ENCODE peak calls at places on chromosomes 16 and 17, in ten cellular contexts. P is A549, R is heart left ventricle, A is aorta, D is thyroid gland, J is Peyer's patch, F is mammary epithelial cell, W is GM23248, T is keratinocyte, B is heart right ventricle. U is an unnamed sample.

GRCh38 chr16:51151435-51151950 is 423 bp upstream of the SALL1 start:
- DNase-seq in J (no peak), W (peak), B (peak), F (no peak), P (no peak), A (no peak), T (no peak), R (peak), D (peak), U (no peak)

GRCh38 chr17:15744885-15745284 is 12.8 kb downstream of the TBC1D26 start:
- DNase-seq in W (no peak), J (no peak), T (no peak), F (no peak), D (peak), R (no peak), A (no peak), B (no peak), P (no peak), U (no peak)

GRCh38 chr17:60959011-60959410 is 281.4 kb downstream of the BCAS3 start:
- DNase-seq in P (no peak), T (no peak), R (no peak), D (no peak), W (no peak), F (no peak), B (no peak), J (no peak), A (no peak), U (no peak)

GRCh38 chr16:80631581-80631980 is 90.8 kb downstream of the DYNLRB2 start:
- DNase-seq in D (no peak), P (no peak), A (no peak), B (no peak), W (peak), T (no peak), J (no peak), R (no peak), F (no peak), U (no peak)

GRCh38 chr17:56880133-56880532 is 33.7 kb downstream of the TRIM25 start:
- DNase-seq in F (no peak), R (no peak), A (no peak), D (no peak), T (no peak), J (no peak), B (no peak), W (no peak), P (no peak), U (no peak)

GRCh38 chr16:55539488-55539887 is 27.0 kb upstream of the CAPNS2 start:
- DNase-seq in D (no peak), W (peak), F (no peak), T (no peak), A (no peak), B (no peak), P (no peak), J (no peak), R (no peak), U (no peak)

GRCh38 chr17:5047446-5047845 is 12.2 kb upstream of the SLC52A1 start:
- DNase-seq in W (no peak), J (no peak), P (no peak), F (no peak), T (no peak), A (no peak), D (no peak), R (no peak), B (no peak), U (no peak)

GRCh38 chr17:11150946-11151345 is 90.1 kb upstream of the SHISA6 start:
- DNase-seq in J (no peak), T (no peak), R (no peak), P (no peak), A (no peak), B (no peak), D (no peak), F (no peak), W (no peak), U (no peak)

GRCh38 chr17:57679356-57679755 is 65.7 kb downstream of the CCDC182 start:
- DNase-seq in D (no peak), J (no peak), F (no peak), R (no peak), B (no peak), A (peak), T (no peak), W (no peak), P (no peak), U (no peak)

GRCh38 chr17:27667656-27668487 is 36.9 kb downstream of the LGALS9 start:
- DNase-seq in W (no peak), J (peak), A (no peak), F (no peak), D (no peak), R (no peak), P (no peak), T (no peak), B (no peak), U (no peak)

GRCh38 chr16:79707867-79708266 is 107.3 kb upstream of the MAF start:
- DNase-seq in D (peak), B (peak), T (no peak), F (peak), P (no peak), A (peak), J (peak), W (peak), R (peak), U (peak)

GRCh38 chr17:83196088-83196765 is 116.8 kb downstream of the METRNL start:
- DNase-seq in A (peak), J (no peak), R (no peak), W (peak), T (no peak), B (no peak), D (peak), P (no peak), F (no peak), U (peak)

GRCh38 chr17:15651583-15652110 is 32.1 kb upstream of the FBXW10B start:
- DNase-seq in B (peak), D (peak), T (peak), A (peak), J (peak), W (peak), P (peak), F (peak), R (peak), U (peak)

GRCh38 chr17:31492880-31493655 is 101.6 kb downstream of the RAB11FIP4 start:
- DNase-seq in B (peak), T (no peak), W (peak), D (no peak), P (no peak), R (no peak), F (no peak), A (no peak), J (no peak), U (no peak)

GRCh38 chr17:1473170-1473569 is 17.1 kb upstream of the CRK start:
- DNase-seq in T (no peak), J (no peak), R (no peak), A (no peak), W (no peak), F (no peak), B (no peak), P (no peak), D (no peak), U (no peak)

GRCh38 chr17:30234954-30235353 is 543 bp downstream of the SLC6A4 start:
- DNase-seq in W (peak), T (no peak), J (no peak), P (no peak), F (no peak), D (peak), R (no peak), B (no peak), A (no peak), U (no peak)

GRCh38 chr17:55742272-55743102 is 8.4 kb upstream of the PCTP start:
- DNase-seq in J (no peak), A (no peak), P (no peak), W (no peak), F (no peak), D (no peak), R (no peak), B (no peak), T (no peak), U (no peak)

GRCh38 chr17:49438885-49439284 is 24.2 kb upstream of the PHB1 start:
- DNase-seq in J (no peak), B (no peak), A (peak), F (no peak), R (no peak), P (no peak), T (no peak), D (no peak), W (no peak), U (no peak)

GRCh38 chr17:74738051-74738996 is 1.3 kb downstream of the RAB37 start:
- DNase-seq in J (peak), A (no peak), W (no peak), R (no peak), T (no peak), P (no peak), B (no peak), F (no peak), D (no peak), U (no peak)

GRCh38 chr17:49739662-49740271 is 24.2 kb downstream of the FAM117A start:
- DNase-seq in T (no peak), R (peak), W (no peak), D (peak), B (peak), A (peak), P (no peak), J (peak), F (peak), U (peak)

GRCh38 chr16:53991181-53992056 is 287.5 kb downstream of the FTO start:
- DNase-seq in J (no peak), B (no peak), P (no peak), R (no peak), T (no peak), F (no peak), W (no peak), D (peak), A (no peak), U (no peak)

GRCh38 chr17:63399856-63400255 is 46.2 kb downstream of the CYB561 start:
- DNase-seq in B (peak), J (no peak), F (no peak), R (peak), P (no peak), A (peak), T (no peak), D (peak), W (peak), U (peak)

GRCh38 chr16:67150833-67151396 is at the start of gene B3GNT9:
- DNase-seq in J (peak), D (peak), T (no peak), B (peak), F (no peak), W (peak), R (peak), A (peak), P (peak), U (peak)

GRCh38 chr16:51024703-51025102 is 126.4 kb downstream of the SALL1 start:
- DNase-seq in B (no peak), F (no peak), A (no peak), T (no peak), W (no peak), D (no peak), P (no peak), R (no peak), J (no peak), U (no peak)

GRCh38 chr17:16281351-16281750 is 64.3 kb downstream of the PIGL start:
- DNase-seq in A (no peak), F (peak), D (no peak), W (peak), J (no peak), B (no peak), T (no peak), R (no peak), P (no peak), U (no peak)

GRCh38 chr16:19284207-19284606 is 1.3 kb upstream of the CLEC19A start:
- DNase-seq in T (peak), F (peak), R (no peak), B (no peak), D (peak), W (peak), A (no peak), J (no peak), P (peak), U (no peak)

GRCh38 chr16:369866-370436 is 387 bp downstream of the MRPL28 start:
- DNase-seq in P (no peak), W (peak), R (no peak), J (peak), B (no peak), A (no peak), D (no peak), T (no peak), F (peak), U (no peak)

GRCh38 chr17:65057520-65058075 is 1.1 kb upstream of the GNA13 start:
- DNase-seq in D (peak), J (no peak), W (no peak), A (no peak), R (peak), F (peak), B (peak), P (no peak), T (no peak), U (no peak)

GRCh38 chr16:14307059-14307531 is 236.0 kb downstream of the MRTFB start:
- DNase-seq in B (no peak), R (no peak), J (no peak), T (no peak), P (no peak), D (no peak), F (no peak), W (peak), A (peak), U (no peak)

GRCh38 chr16:74877706-74878105 is 103.1 kb upstream of the FA2H start:
- DNase-seq in T (no peak), R (no peak), P (no peak), W (no peak), J (no peak), D (no peak), F (no peak), B (no peak), A (no peak), U (no peak)

GRCh38 chr16:2856061-2856670 is 1.8 kb downstream of the PRSS22 start:
- DNase-seq in P (no peak), F (peak), B (no peak), R (no peak), J (no peak), W (peak), D (no peak), A (no peak), T (no peak), U (peak)

GRCh38 chr16:85400305-85401205 is 212.6 kb upstream of the GSE1 start:
- DNase-seq in B (no peak), A (no peak), F (no peak), J (no peak), T (no peak), W (no peak), R (no peak), D (no peak), P (no peak), U (peak)

GRCh38 chr16:84774810-84775209 is 45.0 kb upstream of the CRISPLD2 start:
- DNase-seq in D (no peak), J (no peak), R (no peak), T (no peak), F (peak), W (peak), P (no peak), B (no peak), A (no peak), U (peak)

GRCh38 chr17:7016886-7017826 is 4.7 kb downstream of the RNASEK start:
- DNase-seq in A (no peak), R (no peak), F (no peak), W (no peak), P (no peak), B (no peak), J (no peak), D (no peak), T (no peak), U (no peak)
- H3K27ac ChIP-seq in A (peak), R (peak), F (no peak), W (no peak), P (no peak), B (peak), J (peak), D (peak), T (no peak), U (peak)

GRCh38 chr16:8645141-8645521 is 23.6 kb downstream of the METTL22 start:
- DNase-seq in R (no peak), A (no peak), T (no peak), P (no peak), F (no peak), W (no peak), D (no peak), B (no peak), J (no peak), U (no peak)

GRCh38 chr16:8644151-8644512 is 22.6 kb downstream of the METTL22 start:
- DNase-seq in R (no peak), F (no peak), W (no peak), A (no peak), D (no peak), T (no peak), J (no peak), P (no peak), B (no peak), U (no peak)

GRCh38 chr16:8646271-8646670 is 24.8 kb downstream of the METTL22 start:
- DNase-seq in D (no peak), F (no peak), A (no peak), R (no peak), T (no peak), P (no peak), B (no peak), J (no peak), W (no peak), U (no peak)

GRCh38 chr16:8644513-8645140 is 23.1 kb downstream of the METTL22 start:
- DNase-seq in A (no peak), T (no peak), R (no peak), D (no peak), J (no peak), W (no peak), P (no peak), B (peak), F (no peak), U (no peak)

GRCh38 chr16:8645831-8646230 is 24.3 kb downstream of the METTL22 start:
- DNase-seq in T (peak), A (no peak), R (no peak), D (no peak), J (no peak), P (no peak), W (no peak), B (no peak), F (no peak), U (no peak)
- H3K4me3 ChIP-seq in T (no peak), A (no peak), R (no peak), D (no peak), J (no peak), P (no peak), W (no peak), B (no peak), F (no peak), U (no peak)

DNA sequence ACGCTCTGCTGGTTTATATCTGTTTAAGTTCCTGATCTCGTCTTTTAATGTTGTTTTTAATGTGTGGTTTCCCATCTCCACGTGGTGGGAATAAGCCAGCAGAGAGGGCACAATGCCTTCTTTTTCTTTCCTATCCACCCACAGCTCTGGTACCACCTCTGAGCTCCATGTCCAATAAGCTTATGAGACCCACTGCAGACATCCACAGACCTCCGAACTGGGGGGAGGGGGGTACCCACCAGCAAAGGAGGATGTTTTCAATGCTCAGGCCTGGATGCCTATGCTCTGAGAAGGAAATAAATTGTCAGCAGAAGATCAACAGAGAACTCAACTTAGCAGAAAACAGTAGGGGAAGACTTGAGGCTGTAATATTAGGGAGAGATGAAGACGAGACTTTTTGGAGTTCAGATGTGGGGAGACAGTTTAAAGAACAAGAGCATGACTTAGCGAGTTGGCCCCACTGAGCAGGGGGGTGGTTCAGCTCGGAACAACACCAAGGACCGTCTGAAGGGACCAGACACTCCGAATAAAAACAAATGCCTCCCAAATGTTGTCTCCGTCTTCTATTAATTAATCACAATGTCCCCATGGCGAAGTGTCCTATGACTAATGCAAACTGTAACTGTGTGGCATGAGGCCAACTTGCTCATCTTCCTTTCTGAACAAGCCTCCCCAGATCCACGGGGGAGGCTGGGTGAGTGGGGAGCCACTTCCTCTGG is 62.7 kb downstream of the GAS7 start:
- DNase-seq in F (no peak), A (peak), W (peak), R (peak), B (no peak), D (no peak), P (no peak), T (no peak), J (no peak), U (peak)
- H3K27ac ChIP-seq in F (no peak), A (no peak), W (peak), R (no peak), B (peak), D (no peak), P (no peak), T (no peak), J (no peak), U (no peak)

DNA sequence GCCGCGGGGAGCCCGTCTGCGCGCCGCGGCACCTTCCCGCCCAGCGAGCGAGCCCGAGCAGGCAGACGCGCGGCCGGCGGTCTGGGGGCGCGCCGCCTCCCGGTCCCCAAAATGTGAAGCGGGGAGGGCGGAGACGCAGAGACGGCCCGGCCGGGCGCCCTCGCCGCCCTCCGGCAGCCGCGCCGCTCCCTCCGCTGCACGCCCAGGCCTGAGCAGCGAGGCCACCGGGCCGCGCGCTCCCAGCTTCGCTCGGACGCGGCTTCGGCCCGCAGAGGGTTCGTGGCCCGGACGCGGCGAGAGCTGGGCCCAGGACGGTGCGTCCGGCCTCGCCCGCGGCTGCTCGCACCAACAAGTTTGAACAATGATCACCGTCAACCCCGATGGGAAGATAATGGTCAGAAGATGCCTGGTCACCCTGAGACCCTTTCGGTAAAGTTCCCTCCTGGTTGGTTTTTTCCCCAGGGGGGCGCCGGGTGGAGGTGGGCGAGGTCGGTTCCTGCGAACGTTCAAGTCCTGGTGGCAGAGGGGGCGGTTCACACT is 535 bp downstream of the MGAT5B start:
- DNase-seq in R (no peak), F (peak), A (no peak), J (no peak), P (peak), W (peak), D (peak), B (no peak), T (no peak), U (no peak)
- H3K4me3 ChIP-seq in R (peak), F (no peak), A (peak), J (peak), P (peak), W (no peak), D (no peak), B (no peak), T (peak), U (peak)

DNA sequence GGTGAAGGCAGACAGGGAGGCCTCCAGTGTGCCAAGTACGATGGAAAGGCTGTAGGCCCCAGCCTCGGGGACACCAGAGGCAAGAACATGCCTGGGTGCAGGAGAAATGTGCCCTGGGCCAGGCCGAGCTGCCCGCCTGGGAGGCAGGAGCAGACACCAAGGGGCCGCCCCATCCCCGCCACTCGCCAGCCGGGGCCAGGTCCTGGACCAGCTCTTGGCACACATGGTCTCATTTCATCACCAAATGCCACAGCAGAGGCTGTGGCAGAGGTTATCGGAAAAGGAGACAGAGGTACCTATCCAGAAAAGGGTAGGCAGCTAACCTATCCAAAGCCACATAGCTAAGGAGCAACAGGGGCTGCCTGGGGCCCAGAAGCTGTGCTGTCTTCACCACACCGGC is 31.3 kb downstream of the PEMT start:
- DNase-seq in W (no peak), D (no peak), F (no peak), J (no peak), P (no peak), A (no peak), R (no peak), B (no peak), T (no peak), U (no peak)
- H3K27ac ChIP-seq in W (no peak), D (peak), F (no peak), J (no peak), P (no peak), A (no peak), R (no peak), B (no peak), T (no peak), U (no peak)

GRCh38 chr17:77958716-77959215 is 263 bp downstream of the TNRC6C start:
- DNase-seq in B (no peak), F (no peak), J (no peak), W (no peak), D (no peak), T (no peak), A (peak), R (no peak), P (peak), U (no peak)
- H3K4me3 ChIP-seq in B (no peak), F (no peak), J (peak), W (peak), D (no peak), T (no peak), A (peak), R (peak), P (peak), U (peak)